ENCODE peak calls at places on chromosome 3, in six cellular contexts. One of them, this sample, is unnamed.

GRCh38 chr3:151766454-151766853 is 32.7 kb downstream of the AADACL2 start:
- DNase-seq in cardiac fibroblast: peak; percentile 78
- DNase-seq in upper lobe of left lung: no peak
- DNase-seq in right lobe of liver: no peak
- DNase-seq in breast epithelium: no peak
- DNase-seq in GM12865: no peak
- DNase-seq in this sample: no peak

GRCh38 chr3:39124876-39125836 is 17.7 kb downstream of the TTC21A start:
- DNase-seq in breast epithelium: peak; percentile 57
- DNase-seq in upper lobe of left lung: no peak
- DNase-seq in GM12865: no peak
- DNase-seq in cardiac fibroblast: peak; percentile 56
- DNase-seq in right lobe of liver: no peak
- DNase-seq in this sample: peak; percentile 68

GRCh38 chr3:50324351-50325144 is 2.0 kb upstream of the HYAL2 start:
- DNase-seq in right lobe of liver: peak; percentile 78
- DNase-seq in GM12865: peak; percentile 72
- DNase-seq in breast epithelium: no peak
- DNase-seq in upper lobe of left lung: no peak
- DNase-seq in cardiac fibroblast: peak; percentile 67
- DNase-seq in this sample: peak; percentile 68

GRCh38 chr3:22606938-22607337 is 596.2 kb upstream of the UBE2E2 start:
- DNase-seq in cardiac fibroblast: no peak
- DNase-seq in right lobe of liver: no peak
- DNase-seq in GM12865: no peak
- DNase-seq in upper lobe of left lung: no peak
- DNase-seq in breast epithelium: no peak
- DNase-seq in this sample: no peak

GRCh38 chr3:119173325-119173724 is at the start of gene UPK1B:
- DNase-seq in breast epithelium: no peak
- DNase-seq in cardiac fibroblast: no peak
- DNase-seq in upper lobe of left lung: peak; percentile 24
- DNase-seq in right lobe of liver: no peak
- DNase-seq in GM12865: no peak
- DNase-seq in this sample: no peak

GRCh38 chr3:63872135-63872924 is 8.7 kb downstream of the ATXN7 start:
- DNase-seq in upper lobe of left lung: no peak
- DNase-seq in cardiac fibroblast: peak; percentile 88
- DNase-seq in GM12865: no peak
- DNase-seq in right lobe of liver: no peak
- DNase-seq in breast epithelium: no peak
- DNase-seq in this sample: no peak

GRCh38 chr3:133644768-133645167 is 17.0 kb downstream of the TOPBP1 start:
- DNase-seq in breast epithelium: no peak
- DNase-seq in upper lobe of left lung: no peak
- DNase-seq in GM12865: no peak
- DNase-seq in right lobe of liver: no peak
- DNase-seq in cardiac fibroblast: peak; percentile 90
- DNase-seq in this sample: no peak

GRCh38 chr3:32892625-32893598 is 58.5 kb upstream of the CCR4 start:
- DNase-seq in cardiac fibroblast: no peak
- DNase-seq in right lobe of liver: no peak
- DNase-seq in upper lobe of left lung: no peak
- DNase-seq in GM12865: no peak
- DNase-seq in breast epithelium: no peak
- DNase-seq in this sample: no peak

GRCh38 chr3:79056498-79056897 is 711.3 kb downstream of the ROBO1 start:
- DNase-seq in GM12865: no peak
- DNase-seq in breast epithelium: no peak
- DNase-seq in cardiac fibroblast: no peak
- DNase-seq in upper lobe of left lung: no peak
- DNase-seq in right lobe of liver: no peak
- DNase-seq in this sample: no peak

GRCh38 chr3:119301001-119301400 is 6.8 kb downstream of the ARHGAP31 start:
- DNase-seq in upper lobe of left lung: no peak
- DNase-seq in GM12865: no peak
- DNase-seq in cardiac fibroblast: no peak
- DNase-seq in right lobe of liver: no peak
- DNase-seq in breast epithelium: peak; percentile 57
- DNase-seq in this sample: no peak

GRCh38 chr3:160400631-160401150 is 1.2 kb downstream of the SMC4 start:
- DNase-seq in right lobe of liver: peak; percentile 50
- DNase-seq in cardiac fibroblast: no peak
- DNase-seq in GM12865: peak; percentile 44
- DNase-seq in upper lobe of left lung: peak; percentile 90
- DNase-seq in breast epithelium: no peak
- DNase-seq in this sample: no peak

GRCh38 chr3:114659109-114660081 is 365.6 kb downstream of the TIGIT start:
- DNase-seq in breast epithelium: no peak
- DNase-seq in right lobe of liver: no peak
- DNase-seq in GM12865: no peak
- DNase-seq in cardiac fibroblast: peak; percentile 48
- DNase-seq in upper lobe of left lung: no peak
- DNase-seq in this sample: no peak

GRCh38 chr3:98359993-98360675 is 6.5 kb downstream of the OR5K4 start:
- DNase-seq in cardiac fibroblast: peak; percentile 9
- DNase-seq in upper lobe of left lung: no peak
- DNase-seq in GM12865: peak; percentile 87
- DNase-seq in right lobe of liver: no peak
- DNase-seq in breast epithelium: no peak
- DNase-seq in this sample: no peak

GRCh38 chr3:42802876-42803799 is 1.2 kb downstream of the HIGD1A start:
- DNase-seq in upper lobe of left lung: no peak
- DNase-seq in right lobe of liver: no peak
- DNase-seq in breast epithelium: no peak
- DNase-seq in GM12865: peak; percentile 51
- DNase-seq in cardiac fibroblast: peak; percentile 41
- DNase-seq in this sample: no peak
- H3K4me3 ChIP-seq in upper lobe of left lung: peak overlapping the region; percentile 77
- H3K4me3 ChIP-seq in right lobe of liver: peak overlapping the region; percentile 82
- H3K4me3 ChIP-seq in breast epithelium: peak overlapping the region; percentile 71
- H3K4me3 ChIP-seq in GM12865: peak overlapping the region; percentile 95
- H3K4me3 ChIP-seq in cardiac fibroblast: peak overlapping the region; percentile 85
- H3K4me3 ChIP-seq in this sample: peak overlapping the region; percentile 67

GRCh38 chr3:14439501-14440167 is 37.2 kb downstream of the SLC6A6 start:
- DNase-seq in right lobe of liver: peak; percentile 80
- DNase-seq in upper lobe of left lung: no peak
- DNase-seq in cardiac fibroblast: peak; percentile 61
- DNase-seq in GM12865: no peak
- DNase-seq in breast epithelium: no peak
- DNase-seq in this sample: peak; percentile 74
- H3K4me3 ChIP-seq in right lobe of liver: no peak overlapping the region
- H3K4me3 ChIP-seq in upper lobe of left lung: peak overlapping the region; percentile 17
- H3K4me3 ChIP-seq in cardiac fibroblast: no peak overlapping the region
- H3K4me3 ChIP-seq in GM12865: no peak overlapping the region
- H3K4me3 ChIP-seq in breast epithelium: no peak overlapping the region
- H3K4me3 ChIP-seq in this sample: no peak overlapping the region

GRCh38 chr3:157154563-157155333 is 5.2 kb downstream of the CCNL1 start:
- DNase-seq in cardiac fibroblast: peak; percentile 26
- DNase-seq in breast epithelium: no peak
- DNase-seq in right lobe of liver: no peak
- DNase-seq in GM12865: no peak
- DNase-seq in upper lobe of left lung: no peak
- DNase-seq in this sample: no peak
- H3K4me3 ChIP-seq in cardiac fibroblast: peak overlapping the region; percentile 12
- H3K4me3 ChIP-seq in breast epithelium: no peak overlapping the region
- H3K4me3 ChIP-seq in right lobe of liver: no peak overlapping the region
- H3K4me3 ChIP-seq in GM12865: peak overlapping the region; percentile 64
- H3K4me3 ChIP-seq in upper lobe of left lung: peak overlapping the region; percentile 86
- H3K4me3 ChIP-seq in this sample: no peak overlapping the region

DNA sequence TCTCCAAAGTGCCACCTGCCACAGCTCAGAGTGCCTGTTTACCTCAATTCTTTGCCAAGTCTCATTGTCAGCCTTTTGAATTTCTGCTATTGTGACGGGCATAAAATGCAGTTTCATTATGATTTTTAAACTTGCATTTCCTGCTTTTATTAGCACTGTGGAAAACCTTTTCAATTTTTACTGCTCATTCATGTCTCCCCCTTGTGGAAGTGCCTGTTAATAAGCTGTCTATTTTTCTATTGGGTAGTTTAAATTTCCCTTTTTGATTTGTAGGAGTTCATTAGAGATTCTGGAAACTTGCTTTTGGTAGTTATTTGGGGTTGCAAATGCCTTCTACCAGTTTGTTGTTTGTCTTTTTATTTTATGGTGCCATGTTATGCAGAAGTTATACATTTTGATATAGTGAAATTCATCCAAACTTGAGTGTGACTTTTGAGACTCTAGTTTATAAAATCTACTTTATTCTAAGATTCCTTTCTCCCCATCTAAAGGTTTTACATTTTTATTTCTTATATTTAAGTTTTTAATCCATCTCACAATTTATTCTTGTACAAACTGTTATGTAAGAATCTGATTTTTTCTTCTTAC is 53.9 kb upstream of the FRMD4B start:
- DNase-seq in right lobe of liver: no peak
- DNase-seq in upper lobe of left lung: no peak
- DNase-seq in cardiac fibroblast: peak; percentile 57
- DNase-seq in GM12865: peak; percentile 44
- DNase-seq in breast epithelium: no peak
- DNase-seq in this sample: no peak
- H3K4me3 ChIP-seq in right lobe of liver: no peak overlapping the region
- H3K4me3 ChIP-seq in upper lobe of left lung: peak overlapping the region; percentile 18
- H3K4me3 ChIP-seq in cardiac fibroblast: no peak overlapping the region
- H3K4me3 ChIP-seq in GM12865: no peak overlapping the region
- H3K4me3 ChIP-seq in breast epithelium: peak overlapping the region; percentile 14
- H3K4me3 ChIP-seq in this sample: no peak overlapping the region

GRCh38 chr3:3097958-3098357 is 12.2 kb downstream of the IL5RA start:
- DNase-seq in right lobe of liver: no peak
- DNase-seq in breast epithelium: no peak
- DNase-seq in GM12865: no peak
- DNase-seq in cardiac fibroblast: no peak
- DNase-seq in upper lobe of left lung: no peak
- DNase-seq in this sample: no peak

GRCh38 chr3:3102751-3103150 is 7.4 kb downstream of the IL5RA start:
- DNase-seq in breast epithelium: no peak
- DNase-seq in upper lobe of left lung: no peak
- DNase-seq in GM12865: no peak
- DNase-seq in right lobe of liver: no peak
- DNase-seq in cardiac fibroblast: no peak
- DNase-seq in this sample: no peak

GRCh38 chr3:3105815-3106214 is 4.4 kb downstream of the IL5RA start:
- DNase-seq in cardiac fibroblast: no peak
- DNase-seq in upper lobe of left lung: no peak
- DNase-seq in GM12865: no peak
- DNase-seq in breast epithelium: no peak
- DNase-seq in right lobe of liver: no peak
- DNase-seq in this sample: no peak

GRCh38 chr3:3105246-3105645 is 4.9 kb downstream of the IL5RA start:
- DNase-seq in breast epithelium: no peak
- DNase-seq in GM12865: no peak
- DNase-seq in upper lobe of left lung: no peak
- DNase-seq in cardiac fibroblast: no peak
- DNase-seq in right lobe of liver: no peak
- DNase-seq in this sample: no peak

DNA sequence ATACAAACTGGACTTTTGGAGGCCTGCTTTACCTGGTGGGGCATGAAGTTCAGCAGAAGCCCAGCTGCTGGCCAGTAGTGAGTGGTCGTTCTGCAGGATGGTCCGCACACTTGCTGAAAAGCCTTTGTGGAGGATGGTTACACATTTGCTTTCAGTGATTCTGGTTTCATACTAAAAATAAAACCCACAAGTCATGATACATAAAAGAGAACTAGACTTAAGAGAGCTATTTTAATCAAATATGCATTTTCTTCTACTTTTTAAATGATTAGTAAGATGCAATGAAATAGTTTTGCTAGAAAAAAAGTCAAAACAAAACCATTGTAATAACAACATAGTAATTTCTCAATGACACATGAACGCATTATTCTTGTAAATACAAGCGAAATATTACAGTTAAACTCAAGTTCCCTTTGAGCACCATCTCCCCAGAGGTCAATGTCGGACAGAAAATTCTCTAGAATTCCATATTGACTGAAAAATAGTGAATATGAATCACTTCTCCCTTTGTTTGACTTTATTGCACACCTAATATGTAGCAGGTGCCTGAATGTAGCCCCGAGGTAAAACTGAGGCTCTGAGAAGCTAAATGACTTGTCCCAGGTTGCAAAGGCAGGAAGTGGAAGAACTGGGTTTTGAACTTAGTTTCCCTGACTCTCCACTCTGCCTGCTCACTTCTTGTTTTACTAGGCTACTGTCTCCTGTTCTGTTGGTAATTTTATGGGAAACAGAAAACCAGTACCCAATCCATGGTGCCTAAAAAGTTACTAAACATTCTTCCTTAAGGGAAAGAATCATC is 8.3 kb downstream of the IL5RA start:
- DNase-seq in upper lobe of left lung: no peak
- DNase-seq in right lobe of liver: no peak
- DNase-seq in breast epithelium: no peak
- DNase-seq in GM12865: peak; percentile 38
- DNase-seq in cardiac fibroblast: no peak
- DNase-seq in this sample: no peak
- H3K4me3 ChIP-seq in upper lobe of left lung: no peak overlapping the region
- H3K4me3 ChIP-seq in right lobe of liver: no peak overlapping the region
- H3K4me3 ChIP-seq in breast epithelium: no peak overlapping the region
- H3K4me3 ChIP-seq in GM12865: no peak overlapping the region
- H3K4me3 ChIP-seq in cardiac fibroblast: no peak overlapping the region
- H3K4me3 ChIP-seq in this sample: no peak overlapping the region